ENCODE peak calls at places on chromosomes 13 and 19, in nine cellular contexts. O is uterus, T is gastrocnemius medialis, G is IMR-90, L is stomach, N is H1, Z is esophagus muscularis mucosa, H is heart left ventricle, Y is spleen. J is an unnamed sample.

GRCh38 chr13:42612021-42612765 is 38.2 kb downstream of the TNFSF11 start:
- DNase-seq in O (no peak), Z (no peak), Y (no peak), T (no peak), G (no peak), N (no peak), L (no peak), H (no peak), J (no peak)

GRCh38 chr19:29579308-29579910 is 26.7 kb upstream of the POP4 start:
- DNase-seq in N (no peak), O (no peak), H (no peak), Z (peak), Y (no peak), L (no peak), G (no peak), T (no peak), J (no peak)

GRCh38 chr13:46479286-46479685 is 73.7 kb upstream of the LRCH1 start:
- DNase-seq in N (no peak), Z (no peak), T (no peak), L (no peak), G (no peak), Y (no peak), H (no peak), O (no peak), J (no peak)

GRCh38 chr13:109273326-109273751 is 513.0 kb downstream of the IRS2 start:
- DNase-seq in O (no peak), N (no peak), G (peak), H (no peak), L (no peak), Y (no peak), Z (no peak), T (no peak), J (no peak)

GRCh38 chr13:35179494-35179893 is 237.4 kb downstream of the NBEA start:
- DNase-seq in O (no peak), L (no peak), G (no peak), Y (no peak), T (no peak), H (no peak), N (no peak), Z (no peak), J (no peak)

GRCh38 chr13:98056839-98057410 is 86.0 kb upstream of the FARP1 start:
- DNase-seq in L (no peak), O (no peak), G (no peak), T (no peak), H (no peak), Y (no peak), N (no peak), Z (no peak), J (no peak)

GRCh38 chr13:75236774-75237173 is 245.2 kb downstream of the TBC1D4 start:
- DNase-seq in O (no peak), T (no peak), Z (no peak), N (no peak), G (no peak), Y (no peak), L (no peak), H (no peak), J (no peak)

GRCh38 chr13:93145199-93145598 is 81.4 kb upstream of the GPC6 start:
- DNase-seq in T (no peak), O (no peak), G (no peak), H (no peak), L (no peak), N (no peak), Y (no peak), Z (no peak), J (no peak)

GRCh38 chr13:33624740-33625139 is 193.2 kb upstream of the RFC3 start:
- DNase-seq in N (no peak), Y (no peak), H (no peak), O (no peak), L (no peak), Z (peak), T (no peak), G (no peak), J (no peak)

GRCh38 chr13:34340534-34340933 is 522.6 kb downstream of the RFC3 start:
- DNase-seq in O (no peak), Y (no peak), L (peak), H (no peak), T (no peak), N (no peak), Z (no peak), G (no peak), J (peak)

GRCh38 chr13:99075268-99076191 is 97.7 kb upstream of the DOCK9 start:
- DNase-seq in G (no peak), O (no peak), Z (no peak), T (no peak), H (no peak), N (no peak), Y (no peak), L (no peak), J (no peak)

GRCh38 chr19:45767881-45768643 is 990 bp downstream of the SIX5 start:
- DNase-seq in Z (no peak), T (peak), L (peak), H (peak), O (peak), N (no peak), Y (peak), G (peak), J (peak)

GRCh38 chr13:113905018-113905417 is 41.1 kb upstream of the GAS6 start:
- DNase-seq in Y (no peak), G (no peak), T (no peak), N (no peak), L (peak), O (peak), Z (peak), H (no peak), J (peak)

GRCh38 chr13:59360916-59361315 is 802.8 kb downstream of the DIAPH3 start:
- DNase-seq in O (no peak), Y (no peak), H (no peak), L (no peak), T (no peak), Z (no peak), G (no peak), N (no peak), J (no peak)

GRCh38 chr19:33301011-33301899 is 1.1 kb downstream of the CEBPA start:
- DNase-seq in G (no peak), Z (no peak), N (no peak), Y (peak), L (peak), O (peak), T (no peak), H (no peak), J (no peak)

GRCh38 chr19:2254052-2254872 is 2.0 kb downstream of the JSRP1 start:
- DNase-seq in T (no peak), Y (no peak), N (no peak), Z (no peak), L (no peak), O (no peak), H (no peak), G (peak), J (no peak)

GRCh38 chr13:35600137-35600536 is 123.6 kb upstream of the MAB21L1 start:
- DNase-seq in H (no peak), Y (no peak), T (no peak), O (no peak), N (no peak), Z (no peak), G (peak), L (no peak), J (no peak)

GRCh38 chr19:5547881-5548280 is 19.9 kb downstream of the TINCR start:
- DNase-seq in N (no peak), Y (no peak), G (peak), T (no peak), L (peak), H (no peak), Z (no peak), O (no peak), J (no peak)

GRCh38 chr13:37106642-37107041 is 1.2 kb upstream of the CSNK1A1L start:
- DNase-seq in H (no peak), T (no peak), O (no peak), G (peak), N (no peak), Z (no peak), Y (no peak), L (no peak), J (no peak)

GRCh38 chr19:24062222-24062621 is 24.8 kb upstream of the ZNF254 start:
- DNase-seq in O (no peak), T (no peak), N (no peak), Y (no peak), Z (no peak), L (no peak), G (peak), H (no peak), J (no peak)

GRCh38 chr19:11090264-11091032 is 1.2 kb downstream of the LDLR start:
- DNase-seq in G (peak), Z (peak), O (peak), T (peak), Y (peak), L (peak), H (peak), N (peak), J (peak)
- H3K4me3 ChIP-seq in G (peak), Z (peak), O (peak), T (peak), Y (peak), L (peak), H (peak), N (peak), J (peak)

GRCh38 chr19:46928951-46929350 is 68.2 kb downstream of the ARHGAP35 start:
- DNase-seq in L (no peak), N (no peak), Z (no peak), O (no peak), Y (no peak), T (no peak), H (no peak), G (peak), J (no peak)
- TF ChIP-seq CTCF in L (no peak), N (no peak), Z (no peak), O (no peak), Y (no peak), T (no peak), H (no peak), G (peak), J (no peak)

GRCh38 chr19:39411006-39411831 is 1.2 kb upstream of the PLEKHG2 start:
- DNase-seq in T (peak), O (peak), H (peak), Y (peak), N (no peak), G (peak), Z (no peak), L (peak), J (peak)
- TF ChIP-seq POLR2A in T (peak), O (no peak), H (no peak), Y (no peak), N (peak), G (peak), Z (peak), L (no peak), J (no peak)

GRCh38 chr19:6753178-6754031 is 13.8 kb downstream of the SH2D3A start:
- DNase-seq in G (peak), N (peak), T (peak), Z (peak), H (peak), O (peak), L (peak), Y (peak), J (peak)
- H3K4me3 ChIP-seq in G (no peak), N (peak), T (peak), Z (peak), H (no peak), O (peak), L (peak), Y (peak), J (no peak)

GRCh38 chr13:27619711-27620376 is 485 bp downstream of the LNX2 start:
- DNase-seq in G (peak), H (peak), N (no peak), T (peak), Y (peak), O (no peak), Z (no peak), L (no peak), J (no peak)
- TF ChIP-seq CTCF in G (peak), H (no peak), N (peak), T (peak), Y (peak), O (peak), Z (peak), L (peak), J (no peak)

GRCh38 chr13:49110122-49110831 is 109.9 kb upstream of the MLNR start:
- DNase-seq in O (peak), N (no peak), Z (peak), Y (peak), H (peak), T (peak), G (peak), L (peak), J (peak)
- TF ChIP-seq POLR2A in O (no peak), N (no peak), Z (no peak), Y (no peak), H (no peak), T (no peak), G (no peak), L (no peak), J (no peak)

GRCh38 chr13:39493966-39494365 is 109.0 kb downstream of the LHFPL6 start:
- DNase-seq in T (no peak), L (no peak), G (no peak), Z (peak), O (no peak), N (no peak), H (no peak), Y (no peak), J (no peak)
- H3K4me3 ChIP-seq in T (no peak), L (no peak), G (no peak), Z (no peak), O (no peak), N (no peak), H (no peak), Y (no peak), J (no peak)

DNA sequence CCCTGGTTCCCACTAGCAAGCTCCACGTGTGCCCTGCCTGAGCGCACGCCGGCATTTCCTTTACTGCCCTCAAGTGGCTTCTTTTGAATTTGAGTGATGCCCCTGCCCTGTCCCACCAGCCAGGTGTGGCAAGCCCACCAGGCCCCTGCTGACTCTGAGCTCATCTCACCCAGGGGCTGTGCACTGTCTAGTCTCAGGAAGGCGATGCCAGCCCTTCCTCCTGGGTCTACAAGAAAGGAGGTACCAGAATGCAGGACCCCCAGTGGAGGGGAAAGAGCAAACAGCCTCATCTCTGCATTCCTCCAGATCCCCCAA is 17.3 kb upstream of the EPHX3 start:
- DNase-seq in T (no peak), L (no peak), Y (no peak), G (no peak), H (no peak), Z (no peak), O (no peak), N (no peak), J (no peak)
- TF ChIP-seq CTCF in T (no peak), L (no peak), Y (no peak), G (no peak), H (no peak), Z (no peak), O (no peak), N (no peak), J (no peak)

DNA sequence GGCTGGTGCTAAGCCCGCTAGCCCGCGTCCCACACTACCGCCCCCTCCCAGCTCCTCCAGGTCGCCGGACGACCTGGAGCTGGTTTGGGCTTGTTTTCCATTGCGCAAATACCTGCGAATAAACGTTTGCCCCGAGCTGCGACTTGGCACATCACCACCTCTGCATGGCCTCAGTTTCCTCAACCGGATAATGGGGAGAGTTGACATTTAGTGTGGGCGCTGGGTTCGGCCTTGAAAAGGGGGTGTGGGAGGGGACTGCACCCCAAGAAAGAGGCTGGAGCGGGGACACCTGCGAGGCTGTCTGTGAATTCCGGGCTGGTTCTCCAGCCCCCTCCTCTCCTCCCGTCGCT is 11.0 kb upstream of the JUND start:
- DNase-seq in L (no peak), O (no peak), Y (no peak), Z (no peak), H (no peak), T (no peak), N (no peak), G (no peak), J (peak)
- TF ChIP-seq POLR2A in L (no peak), O (no peak), Y (no peak), Z (peak), H (no peak), T (no peak), N (no peak), G (peak), J (no peak)